ENCODE peak calls at places on chromosome 22, in four cellular contexts. V is H1, F is right cardiac atrium, H is upper lobe of left lung. K is an unnamed sample.

GRCh38 chr22:38948181-38948940 is 9.0 kb upstream of the APOBEC3A start:
- DNase-seq in V (no peak), F (no peak), H (no peak), K (peak)

GRCh38 chr22:36546092-36546804 is 17.3 kb upstream of the EIF3D start:
- DNase-seq in V (peak), F (peak), H (no peak), K (peak)

GRCh38 chr22:22928666-22929380 is 41.2 kb downstream of the IGLL5 start:
- DNase-seq in V (no peak), F (peak), H (no peak), K (no peak)

GRCh38 chr22:35615156-35615555 is 2.0 kb downstream of the MB start:
- DNase-seq in V (no peak), F (no peak), H (no peak), K (no peak)

GRCh38 chr22:30881361-30882180 is 87.0 kb downstream of the MORC2 start:
- DNase-seq in V (no peak), F (peak), H (no peak), K (peak)

GRCh38 chr22:44399906-44400762 is 87.4 kb upstream of the SHISAL1 start:
- DNase-seq in V (peak), F (no peak), H (no peak), K (no peak)

GRCh38 chr22:30906946-30907345 is 61.6 kb downstream of the MORC2 start:
- DNase-seq in V (no peak), F (no peak), H (no peak), K (no peak)

GRCh38 chr22:35630891-35631290 is 13.8 kb upstream of the MB start:
- DNase-seq in V (no peak), F (no peak), H (no peak), K (no peak)

GRCh38 chr22:39991164-39991860 is 3.4 kb upstream of the FAM83F start:
- DNase-seq in V (no peak), F (no peak), H (no peak), K (no peak)

GRCh38 chr22:31616315-31616980 is 45.6 kb downstream of the PISD start:
- DNase-seq in V (no peak), F (no peak), H (peak), K (peak)

GRCh38 chr22:47563406-47564157 is 801.1 kb downstream of the TBC1D22A start:
- DNase-seq in V (no peak), F (no peak), H (no peak), K (no peak)

GRCh38 chr22:24230911-24231656 is 13.8 kb downstream of the GGT5 start:
- DNase-seq in V (peak), F (peak), H (peak), K (peak)

GRCh38 chr22:37431811-37432707 is 4.8 kb upstream of the ELFN2 start:
- DNase-seq in V (no peak), F (no peak), H (no peak), K (peak)

GRCh38 chr22:17694752-17695151 is 56.2 kb downstream of the BCL2L13 start:
- DNase-seq in V (no peak), F (no peak), H (no peak), K (no peak)

DNA sequence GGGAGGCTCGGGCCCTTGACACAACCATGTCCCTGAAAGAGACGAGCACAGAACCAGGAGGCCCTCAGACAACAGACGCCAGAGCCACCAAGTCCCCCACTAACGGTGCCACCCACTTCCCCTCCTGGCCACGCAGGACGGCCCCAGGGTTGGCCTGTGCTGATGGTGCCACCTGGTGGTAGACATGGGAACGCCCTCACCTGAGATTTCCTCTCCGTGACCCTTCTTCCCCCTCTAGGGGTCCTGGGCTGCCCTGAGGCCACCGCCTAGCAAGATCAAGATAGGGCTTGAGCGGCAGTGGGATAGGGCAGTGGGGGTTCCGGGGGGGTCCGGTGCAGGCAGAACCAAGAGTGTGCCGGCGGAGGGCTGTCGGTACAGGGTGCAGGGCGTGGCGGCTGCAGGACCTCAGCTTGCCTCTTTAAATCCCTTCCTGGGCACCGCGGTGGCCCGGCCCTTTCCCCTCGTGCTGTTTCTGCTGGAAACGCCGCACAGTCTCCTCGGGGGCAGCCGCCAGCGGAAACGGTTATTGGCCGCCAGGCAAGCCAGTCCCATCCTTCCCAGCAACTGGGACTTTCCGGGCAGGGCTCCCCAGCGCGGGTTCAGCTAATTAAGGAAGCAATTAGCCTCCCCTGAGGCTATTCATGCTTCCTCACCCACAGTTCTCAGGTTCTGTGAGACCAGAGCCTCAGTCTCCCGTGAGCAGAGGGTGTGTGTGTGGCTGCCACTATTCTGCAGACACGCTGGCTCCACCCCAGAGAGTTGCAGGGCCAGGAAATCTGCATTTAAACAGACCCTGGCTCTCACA is 5.5 kb upstream of the NFAM1 start:
- DNase-seq in V (peak), F (peak), H (peak), K (peak)
- H3K27ac ChIP-seq in V (no peak), F (no peak), H (peak), K (no peak)

DNA sequence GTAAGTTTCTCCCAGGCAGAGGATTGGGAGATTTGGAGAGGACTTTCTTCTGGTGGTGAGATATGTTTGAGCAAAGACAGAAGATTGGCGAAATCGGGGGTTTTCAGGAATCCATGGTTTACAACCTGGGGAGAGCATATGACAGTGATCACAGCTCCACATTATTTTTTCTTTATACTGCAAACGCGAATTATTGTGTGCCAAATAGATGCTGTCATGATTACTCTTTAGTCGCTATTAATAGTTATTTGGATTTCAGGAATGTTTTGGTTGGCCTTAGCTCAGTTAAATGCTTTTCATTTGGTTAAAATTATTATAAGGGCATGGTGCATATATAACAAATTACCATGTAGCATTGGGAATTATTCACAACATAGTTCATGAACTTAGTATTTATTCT is 15.2 kb downstream of the ATXN10 start:
- DNase-seq in V (no peak), F (no peak), H (no peak), K (no peak)
- H3K27ac ChIP-seq in V (no peak), F (no peak), H (no peak), K (no peak)

GRCh38 chr22:49971232-49972162 is 10.9 kb downstream of the PIM3 start:
- DNase-seq in V (peak), F (peak), H (peak), K (peak)

GRCh38 chr22:49970528-49971231 is 10.1 kb downstream of the PIM3 start:
- DNase-seq in V (peak), F (peak), H (peak), K (peak)

GRCh38 chr22:49973018-49973965 is 12.7 kb downstream of the PIM3 start:
- DNase-seq in V (no peak), F (no peak), H (no peak), K (no peak)

GRCh38 chr22:49969751-49970527 is 9.4 kb downstream of the PIM3 start:
- DNase-seq in V (peak), F (peak), H (peak), K (peak)

GRCh38 chr22:49972163-49973017 is 11.8 kb downstream of the PIM3 start:
- DNase-seq in V (peak), F (peak), H (peak), K (peak)
- H3K27ac ChIP-seq in V (no peak), F (no peak), H (peak), K (no peak)

GRCh38 chr22:29710193-29710592 is 9.6 kb upstream of the CABP7 start:
- DNase-seq in V (no peak), F (no peak), H (peak), K (no peak)

GRCh38 chr22:29706493-29706892 is 13.3 kb upstream of the CABP7 start:
- DNase-seq in V (no peak), F (no peak), H (no peak), K (peak)

GRCh38 chr22:29705651-29706050 is 14.2 kb upstream of the CABP7 start:
- DNase-seq in V (no peak), F (peak), H (no peak), K (no peak)

GRCh38 chr22:29706991-29707390 is 12.8 kb upstream of the CABP7 start:
- DNase-seq in V (no peak), F (no peak), H (no peak), K (no peak)

DNA sequence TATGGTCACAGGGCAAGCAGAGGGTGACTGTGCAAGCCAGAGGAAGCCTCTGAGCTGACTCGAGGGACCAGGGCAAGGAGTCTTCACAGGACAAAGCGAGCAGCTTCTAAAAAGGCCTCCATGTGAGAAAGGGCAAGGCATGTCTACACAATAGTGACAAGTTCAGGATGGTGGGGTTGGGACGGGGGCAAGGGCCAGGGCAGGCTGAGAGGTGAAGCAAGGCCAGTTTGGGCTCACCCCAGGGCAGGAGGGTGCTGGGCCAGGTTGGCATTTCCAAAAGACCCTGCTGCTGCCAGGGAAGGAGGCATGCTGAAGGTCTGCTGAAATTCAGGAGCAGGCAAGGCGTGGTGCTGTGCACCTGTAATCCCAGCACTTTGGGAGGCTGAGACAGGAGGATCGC is 12.3 kb upstream of the CABP7 start:
- DNase-seq in V (no peak), F (no peak), H (no peak), K (no peak)
- H3K27ac ChIP-seq in V (no peak), F (no peak), H (no peak), K (peak)